ENCODE peak calls at places on chromosomes 5 and 9, in four cellular contexts. Y is astrocyte, V is cardiac fibroblast, F is uterus. K is an unnamed sample.

GRCh38 chr9:16385590-16386578 is 484.6 kb downstream of the BNC2 start:
- DNase-seq in Y (peak), V (peak), F (no peak), K (no peak)

GRCh38 chr9:134192311-134192950 is 28.1 kb upstream of the RNU6ATAC start:
- DNase-seq in Y (no peak), V (no peak), F (peak), K (no peak)

GRCh38 chr5:34494111-34494755 is 161.9 kb upstream of the RAI14 start:
- DNase-seq in Y (peak), V (peak), F (no peak), K (no peak)

GRCh38 chr9:34633851-34634550 is 3.6 kb downstream of the SIGMAR1 start:
- DNase-seq in Y (peak), V (peak), F (peak), K (no peak)

GRCh38 chr5:180640301-180640764 is 9.1 kb downstream of the FLT4 start:
- DNase-seq in Y (no peak), V (no peak), F (peak), K (no peak)

GRCh38 chr9:136961279-136962065 is 9.4 kb downstream of the LCN12 start:
- DNase-seq in Y (no peak), V (no peak), F (no peak), K (no peak)

GRCh38 chr9:15268796-15269195 is 38.2 kb downstream of the TTC39B start:
- DNase-seq in Y (no peak), V (no peak), F (no peak), K (no peak)

GRCh38 chr9:36686471-36686870 is 113.8 kb downstream of the MELK start:
- DNase-seq in Y (no peak), V (no peak), F (no peak), K (no peak)

GRCh38 chr5:80516826-80517225 is 28.9 kb downstream of the FAM151B start:
- DNase-seq in Y (peak), V (peak), F (no peak), K (peak)

GRCh38 chr5:126280820-126281219 is 142.4 kb upstream of the GRAMD2B start:
- DNase-seq in Y (no peak), V (no peak), F (no peak), K (no peak)

GRCh38 chr9:108708448-108708847 is 147.3 kb downstream of the ACTL7B start:
- DNase-seq in Y (no peak), V (no peak), F (no peak), K (no peak)

GRCh38 chr9:16241231-16241630 is 629.2 kb downstream of the BNC2 start:
- DNase-seq in Y (peak), V (peak), F (no peak), K (no peak)

GRCh38 chr9:131276107-131276888 is at the start of gene FAM78A:
- DNase-seq in Y (no peak), V (no peak), F (no peak), K (no peak)

GRCh38 chr5:34001231-34001935 is 6.5 kb downstream of the AMACR start:
- DNase-seq in Y (peak), V (peak), F (no peak), K (no peak)

GRCh38 chr5:142944140-142944539 is 174.0 kb downstream of the ARHGAP26 start:
- DNase-seq in Y (peak), V (no peak), F (no peak), K (no peak)

GRCh38 chr5:142947427-142947709 is 177.2 kb downstream of the ARHGAP26 start:
- DNase-seq in Y (no peak), V (no peak), F (no peak), K (no peak)

GRCh38 chr5:142945321-142945720 is 175.1 kb downstream of the ARHGAP26 start:
- DNase-seq in Y (no peak), V (no peak), F (no peak), K (no peak)

GRCh38 chr5:142946547-142947426 is 176.6 kb downstream of the ARHGAP26 start:
- DNase-seq in Y (no peak), V (no peak), F (no peak), K (no peak)

DNA sequence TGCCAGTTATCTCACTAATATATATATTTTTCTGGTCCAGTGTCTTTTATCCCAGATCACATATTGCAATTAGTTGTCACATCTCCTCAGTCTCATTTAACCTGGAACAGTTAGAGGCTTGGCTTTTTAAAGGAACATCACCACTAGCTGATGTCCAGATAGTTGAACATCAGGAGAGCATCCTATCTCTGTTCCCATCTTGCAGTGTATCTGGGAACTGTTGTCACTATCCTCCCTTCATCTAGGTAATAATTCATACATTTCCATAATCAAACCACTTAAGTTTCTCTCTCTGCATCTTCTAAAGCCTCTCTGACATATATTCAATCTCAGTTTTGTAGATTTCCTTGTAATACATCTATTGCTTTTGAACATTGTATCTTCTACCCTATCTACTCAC is 175.7 kb downstream of the ARHGAP26 start:
- DNase-seq in Y (no peak), V (no peak), F (no peak), K (no peak)
- TF ChIP-seq CTCF in Y (no peak), V (no peak), F (no peak), K (no peak)

GRCh38 chr5:150989695-150990094 is 30.7 kb upstream of the GPX3 start:
- DNase-seq in Y (no peak), V (no peak), F (no peak), K (no peak)
- TF ChIP-seq CTCF in Y (no peak), V (peak), F (no peak), K (peak)

DNA sequence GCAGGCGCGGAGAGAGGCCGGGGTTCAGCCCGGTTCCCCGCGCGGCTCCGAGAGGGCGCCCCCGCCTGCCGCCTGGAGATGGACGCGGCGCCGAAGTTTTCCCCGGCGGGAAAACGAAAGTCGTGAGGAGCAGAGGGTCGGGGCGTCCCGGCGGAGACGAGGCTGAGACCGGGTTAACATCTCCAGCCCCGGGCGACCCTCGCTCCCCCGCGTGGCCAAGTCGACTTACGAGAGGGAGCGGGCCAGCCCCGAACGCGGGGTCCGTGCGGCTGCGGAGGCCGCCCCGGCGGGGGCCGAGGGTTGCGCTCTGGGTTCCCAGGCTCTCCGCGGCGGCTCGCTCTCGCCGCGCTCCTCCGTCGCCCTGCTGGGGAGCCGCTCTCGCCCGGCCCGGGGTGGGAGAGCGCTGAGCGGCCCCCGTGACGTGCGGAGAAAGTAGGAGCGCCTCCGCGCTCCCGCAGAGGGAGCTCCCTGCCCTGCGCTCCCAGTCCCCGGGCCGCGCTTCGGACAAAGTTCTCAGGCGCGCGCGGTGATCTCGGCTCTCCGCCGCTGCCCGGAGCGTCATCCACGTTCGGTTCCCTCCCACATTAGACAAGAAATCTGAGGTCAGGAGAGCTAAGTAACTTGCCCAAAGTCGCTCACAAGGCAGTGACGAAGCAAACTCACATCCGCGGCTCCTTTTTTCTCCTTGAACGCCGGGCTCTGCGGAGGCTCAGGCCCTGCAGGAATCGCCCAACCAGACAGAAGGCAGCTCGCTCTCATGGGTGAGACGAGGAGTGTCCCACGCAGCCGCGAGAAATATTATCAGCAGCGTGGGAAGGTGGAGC is 1.1 kb upstream of the GCNT4 start:
- DNase-seq in Y (peak), V (peak), F (peak), K (peak)
- TF ChIP-seq CTCF in Y (no peak), V (peak), F (no peak), K (peak)

GRCh38 chr5:140178082-140178410 is 3.1 kb downstream of the CYSTM1 start:
- DNase-seq in Y (no peak), V (no peak), F (no peak), K (no peak)

GRCh38 chr5:140176028-140176382 is 1.0 kb downstream of the CYSTM1 start:
- DNase-seq in Y (no peak), V (no peak), F (no peak), K (no peak)

GRCh38 chr5:140174472-140175366 is at the start of gene CYSTM1:
- DNase-seq in Y (peak), V (peak), F (peak), K (peak)

GRCh38 chr5:140174014-140174413 is 974 bp upstream of the CYSTM1 start:
- DNase-seq in Y (no peak), V (no peak), F (no peak), K (no peak)

GRCh38 chr5:140175367-140176027 is 509 bp downstream of the CYSTM1 start:
- DNase-seq in Y (peak), V (peak), F (peak), K (peak)
- TF ChIP-seq CTCF in Y (no peak), V (peak), F (no peak), K (no peak)

GRCh38 chr9:112443636-112444035 is 43.0 kb upstream of the KIAA1958 start:
- DNase-seq in Y (no peak), V (no peak), F (no peak), K (no peak)

GRCh38 chr9:112446518-112446917 is 40.1 kb upstream of the KIAA1958 start:
- DNase-seq in Y (no peak), V (no peak), F (no peak), K (no peak)

GRCh38 chr9:112446080-112446479 is 40.5 kb upstream of the KIAA1958 start:
- DNase-seq in Y (no peak), V (no peak), F (no peak), K (no peak)

GRCh38 chr9:112445196-112445595 is 41.4 kb upstream of the KIAA1958 start:
- DNase-seq in Y (no peak), V (no peak), F (no peak), K (no peak)

GRCh38 chr9:112443200-112443599 is 43.4 kb upstream of the KIAA1958 start:
- DNase-seq in Y (no peak), V (peak), F (no peak), K (no peak)
- TF ChIP-seq CTCF in Y (peak), V (peak), F (no peak), K (peak)

GRCh38 chr5:146463446-146463845 is 16.3 kb downstream of the TCERG1 start:
- DNase-seq in Y (no peak), V (no peak), F (no peak), K (no peak)

GRCh38 chr5:146467729-146468128 is 20.6 kb downstream of the TCERG1 start:
- DNase-seq in Y (no peak), V (no peak), F (no peak), K (no peak)

GRCh38 chr5:146461319-146461718 is 14.2 kb downstream of the TCERG1 start:
- DNase-seq in Y (peak), V (peak), F (no peak), K (no peak)

DNA sequence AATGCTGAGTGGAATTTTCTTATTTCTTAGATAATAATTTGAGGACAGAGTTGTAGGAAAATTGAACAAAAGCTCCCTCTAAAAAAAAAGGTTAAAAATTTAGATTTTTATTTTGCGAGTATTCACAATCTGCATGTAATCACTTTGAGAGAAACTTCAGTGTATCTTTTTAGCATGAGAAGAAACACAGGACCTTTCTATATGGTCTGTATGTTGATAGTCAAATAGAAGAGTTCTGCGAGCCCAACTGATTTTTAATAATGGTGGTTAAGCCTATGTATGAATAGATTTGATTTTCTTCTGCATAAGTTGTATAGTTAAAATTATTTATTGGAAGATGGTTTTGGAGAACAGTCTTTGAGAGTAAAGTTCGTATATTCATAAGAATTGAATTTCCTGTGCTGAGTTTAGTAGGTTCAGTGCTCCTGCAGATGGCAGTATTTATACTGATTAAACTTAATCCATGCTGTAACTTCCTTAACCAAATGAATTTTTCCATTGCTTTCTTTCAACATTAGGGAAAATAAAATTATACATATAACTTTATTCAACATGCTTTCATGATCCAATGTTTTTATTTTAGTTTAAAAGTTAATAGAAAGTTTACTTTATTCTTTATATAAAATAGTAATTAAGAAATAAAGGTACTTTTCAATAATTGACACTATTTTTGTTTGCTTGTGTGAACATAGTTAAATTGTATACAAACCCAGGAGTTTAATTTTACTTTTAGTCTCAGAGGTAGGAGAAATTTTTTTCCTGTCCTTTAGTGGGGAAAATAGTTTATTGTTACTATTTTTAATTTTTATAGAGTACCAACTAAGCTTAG is 19.6 kb downstream of the TCERG1 start:
- DNase-seq in Y (peak), V (peak), F (no peak), K (no peak)
- TF ChIP-seq CTCF in Y (peak), V (peak), F (no peak), K (peak)

DNA sequence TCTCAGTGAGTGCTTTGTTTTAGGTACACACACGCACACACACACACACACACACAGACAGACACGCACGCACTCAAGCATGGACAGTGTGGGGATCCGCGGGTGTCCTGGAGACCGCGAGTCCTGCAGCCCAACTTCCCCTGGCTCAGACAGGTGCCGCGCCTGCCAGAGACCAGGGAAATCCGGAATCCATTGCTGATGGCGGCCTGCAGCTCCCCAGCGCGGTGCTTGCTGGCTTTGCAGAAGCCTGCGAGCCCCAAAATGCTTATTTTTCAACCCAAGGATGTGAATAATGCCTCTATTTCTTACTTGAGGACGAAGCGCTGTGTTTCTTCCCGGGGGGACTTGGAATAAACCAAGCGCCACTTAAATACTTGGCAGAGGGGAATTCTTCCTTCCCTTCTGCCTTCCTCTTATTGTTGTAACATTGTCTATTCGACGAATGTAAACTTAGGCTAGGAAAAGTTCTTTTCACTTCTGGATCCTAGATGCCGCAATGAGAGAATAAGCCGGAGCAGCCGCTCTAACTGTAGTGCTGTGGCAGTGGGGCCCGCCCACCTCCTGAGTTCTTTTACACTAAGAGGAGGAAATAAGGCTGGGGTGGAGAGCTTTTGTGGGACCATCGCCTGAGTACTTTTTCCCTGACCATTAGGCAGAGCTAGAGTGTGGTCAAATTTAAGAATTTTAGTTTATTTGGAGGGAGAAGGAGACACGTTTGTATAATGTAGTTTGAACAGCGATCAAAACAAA is 804 bp downstream of the ITGA2 start:
- DNase-seq in Y (no peak), V (peak), F (peak), K (peak)
- TF ChIP-seq CTCF in Y (peak), V (peak), F (peak), K (peak)